ENCODE peak calls at places on chromosomes 1 and 21, in ten cellular contexts. X, A, R, Q, Z, W, V, T, F and Y are unnamed samples.
A peak's percentile ranks its signal among the peaks of the same experiment; 100 is the strongest.

GRCh38 chr21:29178936-29179335 is 48.5 kb downstream of the MAP3K7CL start:
- DNase-seq in R (no peak), V (no peak), Q (no peak), T (no peak), Z (no peak), F (no peak), X (no peak), W (no peak), A (no peak), Y (no peak)

GRCh38 chr1:147585640-147586383 is 44.5 kb downstream of the BCL9 start:
- DNase-seq in A (peak; percentile 43), T (no peak), Q (no peak), Z (no peak), R (no peak), F (no peak), W (no peak), V (no peak), X (no peak), Y (no peak)

GRCh38 chr1:244092293-244093264 is 41.5 kb downstream of the ZBTB18 start:
- DNase-seq in Z (no peak), T (no peak), X (no peak), R (no peak), Q (no peak), F (no peak), W (no peak), V (no peak), A (peak; percentile 89), Y (no peak)

GRCh38 chr1:64892576-64893573 is 73.5 kb downstream of the JAK1 start:
- DNase-seq in A (no peak), F (no peak), X (no peak), V (no peak), T (no peak), Q (no peak), W (no peak), Z (peak; percentile 44), R (no peak), Y (no peak)

GRCh38 chr21:45747802-45748445 is 104.4 kb downstream of the PCBP3 start:
- DNase-seq in V (no peak), F (peak; percentile 32), Z (no peak), T (peak; percentile 23), Q (peak; percentile 29), A (peak; percentile 50), X (peak; percentile 18), W (no peak), R (no peak), Y (no peak)

GRCh38 chr1:8017495-8018310 is 8.4 kb downstream of the ERRFI1 start:
- DNase-seq in Q (peak; percentile 79), W (no peak), T (peak; percentile 80), V (no peak), A (peak; percentile 68), X (no peak), R (no peak), Z (no peak), F (no peak), Y (no peak)

GRCh38 chr1:1827089-1827433 is 48.8 kb upstream of the NADK start:
- DNase-seq in A (peak; percentile 11), X (no peak), Z (no peak), T (peak; percentile 29), W (no peak), F (no peak), R (no peak), Q (no peak), V (no peak), Y (no peak)

GRCh38 chr1:8396083-8396911 is 78.4 kb downstream of the SLC45A1 start:
- DNase-seq in Z (peak; percentile 50), F (no peak), W (no peak), A (peak; percentile 87), V (no peak), Q (no peak), X (no peak), T (peak; percentile 86), R (no peak), Y (no peak)

GRCh38 chr1:6421266-6421665 is 1.5 kb upstream of the HES2 start:
- DNase-seq in Z (no peak), R (no peak), F (no peak), X (no peak), A (no peak), V (no peak), Q (no peak), T (no peak), W (no peak), Y (no peak)

GRCh38 chr1:28249013-28249870 is 10.1 kb upstream of the SESN2 start:
- DNase-seq in Z (no peak), A (peak; percentile 78), R (peak; percentile 92), F (no peak), W (no peak), V (no peak), Q (peak; percentile 66), T (peak; percentile 86), X (peak; percentile 85), Y (peak; percentile 60)

GRCh38 chr1:242784074-242784473 is 259.6 kb upstream of the PLD5 start:
- DNase-seq in V (no peak), W (no peak), Z (no peak), R (no peak), F (no peak), T (no peak), Q (no peak), X (no peak), A (no peak), Y (no peak)

GRCh38 chr1:77446841-77447555 is 165.2 kb downstream of the AK5 start:
- DNase-seq in F (no peak), A (no peak), X (no peak), Z (peak; percentile 57), V (no peak), T (no peak), R (no peak), Q (no peak), W (no peak), Y (no peak)

GRCh38 chr1:1599919-1600860 is at the start of gene FNDC10:
- DNase-seq in W (no peak), R (no peak), A (no peak), T (no peak), F (no peak), Z (no peak), X (no peak), V (no peak), Q (no peak), Y (peak; percentile 10)

GRCh38 chr1:29728703-29729102 is 492.4 kb downstream of the PTPRU start:
- DNase-seq in X (no peak), V (no peak), A (no peak), F (no peak), Q (no peak), W (no peak), Z (no peak), T (no peak), R (no peak), Y (no peak)

GRCh38 chr1:22470227-22470626 is 18.6 kb downstream of the ZBTB40 start:
- DNase-seq in X (no peak), Z (no peak), A (peak; percentile 23), Q (no peak), V (no peak), F (no peak), T (no peak), R (no peak), W (no peak), Y (no peak)

GRCh38 chr1:66244429-66244828 is 289.5 kb upstream of the SGIP1 start:
- DNase-seq in T (no peak), R (no peak), W (no peak), Q (no peak), V (no peak), X (no peak), F (no peak), Z (no peak), A (peak; percentile 46), Y (no peak)

GRCh38 chr21:41752231-41752681 is 14.6 kb downstream of the RIPK4 start:
- DNase-seq in V (no peak), A (peak; percentile 49), F (no peak), Q (no peak), W (no peak), X (no peak), T (peak; percentile 74), R (no peak), Z (no peak), Y (no peak)

GRCh38 chr1:31780632-31781031 is 16.5 kb upstream of the ADGRB2 start:
- DNase-seq in X (no peak), V (no peak), Q (no peak), W (no peak), Z (no peak), F (no peak), T (peak; percentile 55), R (no peak), A (no peak), Y (no peak)

GRCh38 chr21:37945036-37945435 is 28.8 kb upstream of the KCNJ6 start:
- DNase-seq in W (no peak), T (no peak), X (no peak), F (no peak), V (no peak), R (no peak), A (no peak), Z (no peak), Q (no peak), Y (no peak)

GRCh38 chr1:177032434-177032833 is 132.1 kb downstream of the ASTN1 start:
- DNase-seq in V (no peak), Z (no peak), T (no peak), Q (peak; percentile 1), X (no peak), F (no peak), W (no peak), R (no peak), A (no peak), Y (no peak)

GRCh38 chr1:192225713-192226112 is 67.5 kb downstream of the RGS18 start:
- DNase-seq in F (no peak), V (no peak), Q (no peak), X (no peak), T (no peak), R (no peak), W (no peak), Z (peak; percentile 73), A (peak; percentile 49), Y (no peak)

GRCh38 chr1:231274119-231274825 is 33.3 kb downstream of the GNPAT start:
- DNase-seq in R (no peak), X (no peak), A (peak; percentile 17), F (no peak), W (no peak), Q (no peak), T (no peak), Z (no peak), V (no peak), Y (no peak)
- H3K36me3 ChIP-seq in R (peaks cover 7% of the 10 kb centered on the region), X (peaks cover 14% of the 10 kb centered on the region), A (peaks cover 3% of the 10 kb centered on the region), F (peaks cover 38% of the 10 kb centered on the region), W (no peaks in the 10 kb centered on the region), Q (no peaks in the 10 kb centered on the region), T (peaks cover 4% of the 10 kb centered on the region), Z (peaks cover 9% of the 10 kb centered on the region), V (peaks cover 45% of the 10 kb centered on the region), Y (peaks cover 86% of the 10 kb centered on the region)

GRCh38 chr21:31660134-31660565 is 657 bp downstream of the SOD1 start:
- DNase-seq in V (no peak), A (no peak), X (no peak), Q (no peak), F (no peak), T (peak; percentile 54), W (peak; percentile 34), Z (peak; percentile 30), R (no peak), Y (peak; percentile 36)
- H3K27ac ChIP-seq in V (peak overlapping the region; percentile 88), A (peak overlapping the region; percentile 91), X (peak overlapping the region; percentile 91), Q (peak overlapping the region; percentile 14), F (peak overlapping the region; percentile 96), T (no peak overlapping the region), W (peak overlapping the region; percentile 82), Z (peak overlapping the region; percentile 24), R (peak overlapping the region; percentile 82), Y (peak overlapping the region; percentile 97)

GRCh38 chr21:14755086-14755485 is 209.0 kb upstream of the SAMSN1 start:
- DNase-seq in T (no peak), Z (no peak), R (no peak), Q (no peak), X (no peak), F (no peak), V (no peak), A (no peak), W (no peak), Y (no peak)
- H3K36me3 ChIP-seq in T (no peaks in the 10 kb centered on the region), Z (no peaks in the 10 kb centered on the region), R (no peaks in the 10 kb centered on the region), Q (no peaks in the 10 kb centered on the region), X (no peaks in the 10 kb centered on the region), F (no peaks in the 10 kb centered on the region), V (no peaks in the 10 kb centered on the region), A (no peaks in the 10 kb centered on the region), W (no peaks in the 10 kb centered on the region), Y (no peaks in the 10 kb centered on the region)

GRCh38 chr1:233015965-233016364 is 65.6 kb downstream of the NTPCR start:
- DNase-seq in Z (no peak), T (no peak), Q (no peak), V (no peak), A (no peak), W (no peak), R (no peak), F (no peak), X (no peak), Y (no peak)
- H3K27ac ChIP-seq in Z (no peak overlapping the region), T (no peak overlapping the region), Q (no peak overlapping the region), V (no peak overlapping the region), A (no peak overlapping the region), W (no peak overlapping the region), R (no peak overlapping the region), F (no peak overlapping the region), X (no peak overlapping the region), Y (no peak overlapping the region)